ENCODE peak calls at places on chromosomes 6 and 20, in ten cellular contexts. One of them, this sample, is unnamed.

GRCh38 chr6:111767752-111768430 is 105.4 kb downstream of the FYN start:
- DNase-seq in cardiac muscle cell: no peak
- DNase-seq in CD8-positive, alpha-beta memory T cell: peak; percentile 28
- DNase-seq in A549: no peak
- DNase-seq in SJSA1: no peak
- DNase-seq in pancreas: no peak
- DNase-seq in CD8-positive, alpha-beta T cell: no peak
- DNase-seq in thoracic aorta: no peak
- DNase-seq in AG04450: no peak
- DNase-seq in esophagus squamous epithelium: no peak
- DNase-seq in this sample: no peak

GRCh38 chr6:73652637-73653570 is 888 bp downstream of the SLC17A5 start:
- DNase-seq in pancreas: peak; percentile 49
- DNase-seq in CD8-positive, alpha-beta T cell: peak; percentile 59
- DNase-seq in A549: peak; percentile 70
- DNase-seq in cardiac muscle cell: peak; percentile 54
- DNase-seq in CD8-positive, alpha-beta memory T cell: peak; percentile 58
- DNase-seq in esophagus squamous epithelium: peak; percentile 26
- DNase-seq in SJSA1: peak; percentile 60
- DNase-seq in AG04450: no peak
- DNase-seq in thoracic aorta: no peak
- DNase-seq in this sample: no peak

GRCh38 chr20:37223053-37223452 is 38.6 kb downstream of the GHRH start:
- DNase-seq in A549: peak; percentile 29
- DNase-seq in CD8-positive, alpha-beta memory T cell: no peak
- DNase-seq in pancreas: no peak
- DNase-seq in cardiac muscle cell: peak; percentile 92
- DNase-seq in AG04450: peak; percentile 62
- DNase-seq in thoracic aorta: no peak
- DNase-seq in SJSA1: no peak
- DNase-seq in esophagus squamous epithelium: no peak
- DNase-seq in CD8-positive, alpha-beta T cell: no peak
- DNase-seq in this sample: peak; percentile 22

GRCh38 chr20:39645130-39645529 is 683.0 kb downstream of the DHX35 start:
- DNase-seq in CD8-positive, alpha-beta memory T cell: no peak
- DNase-seq in thoracic aorta: no peak
- DNase-seq in CD8-positive, alpha-beta T cell: no peak
- DNase-seq in AG04450: no peak
- DNase-seq in cardiac muscle cell: no peak
- DNase-seq in A549: no peak
- DNase-seq in pancreas: no peak
- DNase-seq in esophagus squamous epithelium: no peak
- DNase-seq in SJSA1: no peak
- DNase-seq in this sample: no peak

GRCh38 chr20:53923745-53924369 is 146.5 kb downstream of the BCAS1 start:
- DNase-seq in CD8-positive, alpha-beta memory T cell: no peak
- DNase-seq in cardiac muscle cell: no peak
- DNase-seq in A549: no peak
- DNase-seq in AG04450: no peak
- DNase-seq in CD8-positive, alpha-beta T cell: no peak
- DNase-seq in thoracic aorta: no peak
- DNase-seq in pancreas: no peak
- DNase-seq in esophagus squamous epithelium: no peak
- DNase-seq in SJSA1: no peak
- DNase-seq in this sample: no peak

GRCh38 chr6:131756039-131756438 is 45.2 kb upstream of the CTAGE9 start:
- DNase-seq in A549: no peak
- DNase-seq in pancreas: no peak
- DNase-seq in CD8-positive, alpha-beta memory T cell: no peak
- DNase-seq in cardiac muscle cell: no peak
- DNase-seq in thoracic aorta: no peak
- DNase-seq in CD8-positive, alpha-beta T cell: no peak
- DNase-seq in AG04450: no peak
- DNase-seq in esophagus squamous epithelium: no peak
- DNase-seq in SJSA1: no peak
- DNase-seq in this sample: no peak

GRCh38 chr20:38877483-38877882 is 48.7 kb upstream of the FAM83D start:
- DNase-seq in pancreas: no peak
- DNase-seq in AG04450: no peak
- DNase-seq in thoracic aorta: no peak
- DNase-seq in CD8-positive, alpha-beta T cell: no peak
- DNase-seq in SJSA1: no peak
- DNase-seq in CD8-positive, alpha-beta memory T cell: no peak
- DNase-seq in esophagus squamous epithelium: no peak
- DNase-seq in cardiac muscle cell: no peak
- DNase-seq in A549: no peak
- DNase-seq in this sample: no peak

GRCh38 chr6:3204921-3205320 is 22.5 kb downstream of the TUBB2B start:
- DNase-seq in A549: no peak
- DNase-seq in AG04450: no peak
- DNase-seq in SJSA1: no peak
- DNase-seq in thoracic aorta: no peak
- DNase-seq in cardiac muscle cell: no peak
- DNase-seq in CD8-positive, alpha-beta T cell: no peak
- DNase-seq in pancreas: no peak
- DNase-seq in esophagus squamous epithelium: no peak
- DNase-seq in CD8-positive, alpha-beta memory T cell: no peak
- DNase-seq in this sample: no peak

GRCh38 chr6:40387127-40387870 is 199.9 kb downstream of the LRFN2 start:
- DNase-seq in cardiac muscle cell: no peak
- DNase-seq in thoracic aorta: no peak
- DNase-seq in AG04450: no peak
- DNase-seq in pancreas: no peak
- DNase-seq in SJSA1: no peak
- DNase-seq in CD8-positive, alpha-beta T cell: no peak
- DNase-seq in esophagus squamous epithelium: no peak
- DNase-seq in CD8-positive, alpha-beta memory T cell: no peak
- DNase-seq in A549: no peak
- DNase-seq in this sample: no peak

GRCh38 chr6:129767776-129768490 is 58.0 kb upstream of the ARHGAP18 start:
- DNase-seq in AG04450: no peak
- DNase-seq in cardiac muscle cell: no peak
- DNase-seq in pancreas: no peak
- DNase-seq in CD8-positive, alpha-beta memory T cell: no peak
- DNase-seq in thoracic aorta: no peak
- DNase-seq in CD8-positive, alpha-beta T cell: no peak
- DNase-seq in A549: no peak
- DNase-seq in esophagus squamous epithelium: no peak
- DNase-seq in SJSA1: no peak
- DNase-seq in this sample: no peak

DNA sequence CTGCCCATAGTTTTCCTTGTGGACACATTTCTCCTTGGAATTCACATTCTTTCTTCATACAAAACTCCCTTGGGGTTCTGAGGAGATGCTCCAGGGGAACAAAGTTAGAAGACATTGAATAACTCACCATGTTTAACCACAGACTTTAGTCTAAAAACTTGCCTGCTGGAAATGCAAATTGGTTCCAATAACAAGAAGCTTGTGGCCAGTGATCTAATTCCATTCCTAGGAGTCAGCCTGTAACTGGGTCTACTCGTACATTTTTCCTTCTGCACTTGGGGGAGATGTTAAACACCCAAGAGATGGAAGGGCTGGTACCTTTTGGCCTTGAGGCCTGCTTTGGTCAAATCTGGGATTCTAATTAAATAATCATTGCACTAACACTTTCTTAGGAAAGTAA is 60.2 kb downstream of the SCML4 start:
- DNase-seq in AG04450: no peak
- DNase-seq in A549: no peak
- DNase-seq in CD8-positive, alpha-beta T cell: no peak
- DNase-seq in thoracic aorta: no peak
- DNase-seq in esophagus squamous epithelium: no peak
- DNase-seq in SJSA1: no peak
- DNase-seq in pancreas: no peak
- DNase-seq in cardiac muscle cell: peak; percentile 28
- DNase-seq in CD8-positive, alpha-beta memory T cell: no peak
- DNase-seq in this sample: no peak
- H3K4me3 ChIP-seq in AG04450: no peak overlapping the region
- H3K4me3 ChIP-seq in A549: no peak overlapping the region
- H3K4me3 ChIP-seq in CD8-positive, alpha-beta T cell: no peak overlapping the region
- H3K4me3 ChIP-seq in thoracic aorta: no peak overlapping the region
- H3K4me3 ChIP-seq in esophagus squamous epithelium: no peak overlapping the region
- H3K4me3 ChIP-seq in SJSA1: no peak overlapping the region
- H3K4me3 ChIP-seq in pancreas: no peak overlapping the region
- H3K4me3 ChIP-seq in cardiac muscle cell: no peak overlapping the region
- H3K4me3 ChIP-seq in CD8-positive, alpha-beta memory T cell: no peak overlapping the region
- H3K4me3 ChIP-seq in this sample: no peak overlapping the region

GRCh38 chr20:3240776-3241363 is 1.9 kb upstream of the SLC4A11 start:
- DNase-seq in pancreas: no peak
- DNase-seq in esophagus squamous epithelium: no peak
- DNase-seq in CD8-positive, alpha-beta T cell: no peak
- DNase-seq in cardiac muscle cell: no peak
- DNase-seq in thoracic aorta: no peak
- DNase-seq in CD8-positive, alpha-beta memory T cell: no peak
- DNase-seq in SJSA1: no peak
- DNase-seq in A549: no peak
- DNase-seq in AG04450: no peak
- DNase-seq in this sample: no peak
- H3K4me3 ChIP-seq in pancreas: no peak overlapping the region
- H3K4me3 ChIP-seq in esophagus squamous epithelium: peak overlapping the region; percentile 58
- H3K4me3 ChIP-seq in CD8-positive, alpha-beta T cell: no peak overlapping the region
- H3K4me3 ChIP-seq in cardiac muscle cell: no peak overlapping the region
- H3K4me3 ChIP-seq in thoracic aorta: no peak overlapping the region
- H3K4me3 ChIP-seq in CD8-positive, alpha-beta memory T cell: no peak overlapping the region
- H3K4me3 ChIP-seq in SJSA1: no peak overlapping the region
- H3K4me3 ChIP-seq in A549: no peak overlapping the region
- H3K4me3 ChIP-seq in AG04450: peak overlapping the region; percentile 65
- H3K4me3 ChIP-seq in this sample: peak overlapping the region; percentile 57

GRCh38 chr6:121105461-121105860 is 228.8 kb downstream of the TBC1D32 start:
- DNase-seq in thoracic aorta: no peak
- DNase-seq in cardiac muscle cell: no peak
- DNase-seq in SJSA1: no peak
- DNase-seq in CD8-positive, alpha-beta memory T cell: no peak
- DNase-seq in esophagus squamous epithelium: no peak
- DNase-seq in CD8-positive, alpha-beta T cell: no peak
- DNase-seq in A549: no peak
- DNase-seq in AG04450: no peak
- DNase-seq in pancreas: no peak
- DNase-seq in this sample: no peak

GRCh38 chr6:121106962-121107361 is 227.3 kb downstream of the TBC1D32 start:
- DNase-seq in CD8-positive, alpha-beta memory T cell: no peak
- DNase-seq in CD8-positive, alpha-beta T cell: no peak
- DNase-seq in SJSA1: no peak
- DNase-seq in AG04450: no peak
- DNase-seq in cardiac muscle cell: no peak
- DNase-seq in A549: no peak
- DNase-seq in thoracic aorta: no peak
- DNase-seq in esophagus squamous epithelium: no peak
- DNase-seq in pancreas: no peak
- DNase-seq in this sample: no peak

GRCh38 chr6:121112358-121112757 is 221.9 kb downstream of the TBC1D32 start:
- DNase-seq in CD8-positive, alpha-beta T cell: no peak
- DNase-seq in SJSA1: no peak
- DNase-seq in cardiac muscle cell: no peak
- DNase-seq in thoracic aorta: no peak
- DNase-seq in esophagus squamous epithelium: no peak
- DNase-seq in AG04450: no peak
- DNase-seq in CD8-positive, alpha-beta memory T cell: no peak
- DNase-seq in pancreas: no peak
- DNase-seq in A549: no peak
- DNase-seq in this sample: no peak

DNA sequence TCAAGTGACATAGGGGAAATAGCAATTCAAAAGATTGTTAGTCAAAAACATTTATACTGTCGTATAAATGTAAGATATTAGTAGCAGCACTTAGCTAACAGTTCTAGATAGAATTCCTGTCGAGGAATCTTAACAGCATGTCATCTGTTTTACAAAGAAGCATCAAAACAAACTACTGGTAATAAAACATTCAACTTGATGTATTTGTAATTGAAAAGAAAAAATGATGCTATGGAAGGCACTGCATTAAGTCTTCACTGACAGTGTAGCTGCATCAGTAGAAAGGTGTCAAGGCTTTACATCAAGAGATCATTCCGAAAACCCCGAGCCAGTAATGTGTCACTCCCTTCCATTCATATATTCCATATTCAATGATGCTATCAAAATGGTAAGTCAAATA is 223.5 kb downstream of the TBC1D32 start:
- DNase-seq in SJSA1: no peak
- DNase-seq in CD8-positive, alpha-beta memory T cell: no peak
- DNase-seq in cardiac muscle cell: no peak
- DNase-seq in AG04450: no peak
- DNase-seq in pancreas: no peak
- DNase-seq in CD8-positive, alpha-beta T cell: no peak
- DNase-seq in A549: no peak
- DNase-seq in esophagus squamous epithelium: no peak
- DNase-seq in thoracic aorta: no peak
- DNase-seq in this sample: no peak
- H3K4me3 ChIP-seq in SJSA1: no peak overlapping the region
- H3K4me3 ChIP-seq in CD8-positive, alpha-beta memory T cell: no peak overlapping the region
- H3K4me3 ChIP-seq in cardiac muscle cell: no peak overlapping the region
- H3K4me3 ChIP-seq in AG04450: no peak overlapping the region
- H3K4me3 ChIP-seq in pancreas: no peak overlapping the region
- H3K4me3 ChIP-seq in CD8-positive, alpha-beta T cell: no peak overlapping the region
- H3K4me3 ChIP-seq in A549: no peak overlapping the region
- H3K4me3 ChIP-seq in esophagus squamous epithelium: no peak overlapping the region
- H3K4me3 ChIP-seq in thoracic aorta: no peak overlapping the region
- H3K4me3 ChIP-seq in this sample: no peak overlapping the region

GRCh38 chr6:94735270-94735669 is 842.1 kb upstream of the MANEA start:
- DNase-seq in pancreas: no peak
- DNase-seq in A549: no peak
- DNase-seq in esophagus squamous epithelium: no peak
- DNase-seq in thoracic aorta: no peak
- DNase-seq in cardiac muscle cell: no peak
- DNase-seq in CD8-positive, alpha-beta T cell: no peak
- DNase-seq in AG04450: no peak
- DNase-seq in CD8-positive, alpha-beta memory T cell: no peak
- DNase-seq in SJSA1: no peak
- DNase-seq in this sample: no peak
- H3K4me3 ChIP-seq in pancreas: no peak overlapping the region
- H3K4me3 ChIP-seq in A549: no peak overlapping the region
- H3K4me3 ChIP-seq in esophagus squamous epithelium: no peak overlapping the region
- H3K4me3 ChIP-seq in thoracic aorta: no peak overlapping the region
- H3K4me3 ChIP-seq in cardiac muscle cell: no peak overlapping the region
- H3K4me3 ChIP-seq in CD8-positive, alpha-beta T cell: no peak overlapping the region
- H3K4me3 ChIP-seq in AG04450: no peak overlapping the region
- H3K4me3 ChIP-seq in CD8-positive, alpha-beta memory T cell: no peak overlapping the region
- H3K4me3 ChIP-seq in SJSA1: no peak overlapping the region
- H3K4me3 ChIP-seq in this sample: no peak overlapping the region